ENCODE peak calls at places on chromosome 14, in four cellular contexts. O, C, P and V are unnamed samples.

GRCh38 chr14:20697273-20698017 is 8.9 kb downstream of the ANG start:
- DNase-seq in O (peak), C (peak), P (peak), V (peak)

GRCh38 chr14:76908834-76909233 is 82.6 kb downstream of the LRRC74A start:
- DNase-seq in O (peak), C (no peak), P (peak), V (no peak)

GRCh38 chr14:25800841-25801240 is 750.9 kb upstream of the STXBP6 start:
- DNase-seq in O (no peak), C (no peak), P (no peak), V (no peak)

GRCh38 chr14:20512139-20512905 is 7.0 kb downstream of the RNASE10 start:
- DNase-seq in O (no peak), C (no peak), P (no peak), V (no peak)

GRCh38 chr14:96246535-96246839 is 9.5 kb upstream of the BDKRB1 start:
- DNase-seq in O (no peak), C (peak), P (no peak), V (peak)

GRCh38 chr14:60647837-60648168 is 1.5 kb downstream of the SIX1 start:
- DNase-seq in O (no peak), C (no peak), P (no peak), V (no peak)

GRCh38 chr14:106842687-106843086 is 1316.3 kb downstream of the TMEM121 start:
- DNase-seq in O (no peak), C (no peak), P (no peak), V (peak)

GRCh38 chr14:50955373-50956043 is 11.2 kb upstream of the PYGL start:
- DNase-seq in O (no peak), C (peak), P (peak), V (peak)

GRCh38 chr14:67359319-67359774 is 257 bp downstream of the ATP6V1D start:
- DNase-seq in O (no peak), C (peak), P (no peak), V (no peak)

GRCh38 chr14:92531151-92531873 is 17.7 kb downstream of the RIN3 start:
- DNase-seq in O (no peak), C (no peak), P (no peak), V (no peak)

GRCh38 chr14:53109028-53109687 is 44.0 kb downstream of the DDHD1 start:
- DNase-seq in O (peak), C (no peak), P (peak), V (no peak)

GRCh38 chr14:35534130-35534883 is at the start of gene INSM2:
- DNase-seq in O (no peak), C (no peak), P (no peak), V (no peak)

GRCh38 chr14:103001226-103001625 is 56.1 kb downstream of the CDC42BPB start:
- DNase-seq in O (no peak), C (no peak), P (no peak), V (no peak)

GRCh38 chr14:99177876-99178630 is 93.9 kb downstream of the BCL11B start:
- DNase-seq in O (no peak), C (no peak), P (no peak), V (no peak)

GRCh38 chr14:55052259-55052930 is 948 bp downstream of the MAPK1IP1L start:
- DNase-seq in O (no peak), C (no peak), P (no peak), V (no peak)

GRCh38 chr14:105148604-105149145 is 19.9 kb downstream of the JAG2 start:
- DNase-seq in O (no peak), C (no peak), P (no peak), V (peak)